ENCODE peak calls at places on chromosomes 2 and 18, in nine cellular contexts. C is stimulated activated naive B cell treated with anti-CD40 and anti-IgM and Interleukin-4, amounts not matched to agents 10 μg/mL and 1 μg/mL and 100 μg/mL, for 72 hours; D is activated CD4-positive, CD25-positive, alpha-beta regulatory T cell; Q is HEK293T; Y is EL; X is Peyer's patch; F is stimulated activated CD4-positive, alpha-beta T cell treated with anti-CD3 and anti-CD28 coated beads, Interleukin-4, amount 100 ng/mL, for 48 hours; V is epithelial cell of esophagus; N is AG09309. G is an unnamed sample.

GRCh38 chr2:24124003-24124585 is 825 bp downstream of the FAM228B start:
- DNase-seq in C (no peak), D (no peak), Q (no peak), Y (peak), X (no peak), F (no peak), V (no peak), N (no peak), G (no peak)

GRCh38 chr2:197254776-197255521 is 55.6 kb downstream of the ANKRD44 start:
- DNase-seq in C (no peak), D (no peak), Q (no peak), Y (no peak), X (no peak), F (no peak), V (no peak), N (no peak), G (no peak)

GRCh38 chr18:43934322-43935050 is 657.2 kb upstream of the SYT4 start:
- DNase-seq in C (no peak), D (no peak), Q (no peak), Y (no peak), X (no peak), F (no peak), V (no peak), N (no peak), G (no peak)

GRCh38 chr2:184481862-184482261 is 116.5 kb upstream of the ZNF804A start:
- DNase-seq in C (no peak), D (no peak), Q (no peak), Y (no peak), X (no peak), F (no peak), V (no peak), N (no peak), G (no peak)

GRCh38 chr18:76557026-76557575 is 62.1 kb upstream of the ZNF516 start:
- DNase-seq in C (no peak), D (no peak), Q (no peak), Y (no peak), X (no peak), F (no peak), V (no peak), N (no peak), G (no peak)

GRCh38 chr2:230862292-230862691 is 2.5 kb upstream of the ITM2C start:
- DNase-seq in C (no peak), D (no peak), Q (no peak), Y (no peak), X (no peak), F (no peak), V (no peak), N (no peak), G (no peak)

GRCh38 chr18:5503740-5504139 is 40.1 kb downstream of the EPB41L3 start:
- DNase-seq in C (no peak), D (no peak), Q (no peak), Y (no peak), X (no peak), F (no peak), V (peak), N (no peak), G (no peak)

GRCh38 chr2:55861733-55862132 is 61.8 kb downstream of the EFEMP1 start:
- DNase-seq in C (no peak), D (no peak), Q (no peak), Y (peak), X (no peak), F (no peak), V (no peak), N (no peak), G (no peak)